ENCODE peak calls at places on chromosome 11, in four cellular contexts. One of them, this sample, is unnamed.

GRCh38 chr11:69173925-69174591 is 18.3 kb downstream of the SMIM38 start:
- DNase-seq in endothelial cell of umbilical vein: no peak
- DNase-seq in heart right ventricle: no peak
- DNase-seq in stomach: no peak
- DNase-seq in this sample: no peak

GRCh38 chr11:44286268-44286880 is 23.6 kb downstream of the ALX4 start:
- DNase-seq in stomach: peak
- DNase-seq in endothelial cell of umbilical vein: peak
- DNase-seq in heart right ventricle: peak
- DNase-seq in this sample: peak

GRCh38 chr11:18548001-18548400 is 21.3 kb upstream of the TSG101 start:
- DNase-seq in stomach: no peak
- DNase-seq in heart right ventricle: no peak
- DNase-seq in endothelial cell of umbilical vein: no peak
- DNase-seq in this sample: no peak

GRCh38 chr11:26527685-26528084 is 44.4 kb downstream of the MUC15 start:
- DNase-seq in endothelial cell of umbilical vein: no peak
- DNase-seq in heart right ventricle: no peak
- DNase-seq in stomach: no peak
- DNase-seq in this sample: no peak

GRCh38 chr11:61701298-61701993 is 21.3 kb downstream of the DAGLA start:
- DNase-seq in endothelial cell of umbilical vein: peak
- DNase-seq in heart right ventricle: no peak
- DNase-seq in stomach: no peak
- DNase-seq in this sample: peak

GRCh38 chr11:92702037-92702436 is 267.4 kb upstream of the MTNR1B start:
- DNase-seq in stomach: no peak
- DNase-seq in heart right ventricle: no peak
- DNase-seq in endothelial cell of umbilical vein: no peak
- DNase-seq in this sample: no peak

GRCh38 chr11:134140961-134141490 is 72.2 kb downstream of the JAM3 start:
- DNase-seq in stomach: no peak
- DNase-seq in heart right ventricle: no peak
- DNase-seq in endothelial cell of umbilical vein: no peak
- DNase-seq in this sample: no peak

GRCh38 chr11:31383116-31383515 is 13.5 kb downstream of the DNAJC24 start:
- DNase-seq in stomach: no peak
- DNase-seq in endothelial cell of umbilical vein: no peak
- DNase-seq in heart right ventricle: no peak
- DNase-seq in this sample: no peak

GRCh38 chr11:75525433-75526191 is at the start of gene GDPD5:
- DNase-seq in heart right ventricle: peak
- DNase-seq in endothelial cell of umbilical vein: peak
- DNase-seq in stomach: peak
- DNase-seq in this sample: peak

GRCh38 chr11:61505640-61506155 is 2.9 kb upstream of the LRRC10B start:
- DNase-seq in endothelial cell of umbilical vein: no peak
- DNase-seq in heart right ventricle: no peak
- DNase-seq in stomach: no peak
- DNase-seq in this sample: no peak

GRCh38 chr11:9802291-9802861 is 138.5 kb downstream of the SWAP70 start:
- DNase-seq in heart right ventricle: no peak
- DNase-seq in endothelial cell of umbilical vein: no peak
- DNase-seq in stomach: no peak
- DNase-seq in this sample: no peak

GRCh38 chr11:6817668-6818067 is 18.2 kb upstream of the OR6A2 start:
- DNase-seq in stomach: no peak
- DNase-seq in endothelial cell of umbilical vein: no peak
- DNase-seq in heart right ventricle: no peak
- DNase-seq in this sample: no peak

GRCh38 chr11:44290206-44290605 is 19.7 kb downstream of the ALX4 start:
- DNase-seq in stomach: no peak
- DNase-seq in heart right ventricle: no peak
- DNase-seq in endothelial cell of umbilical vein: no peak
- DNase-seq in this sample: no peak

GRCh38 chr11:37390566-37390965 is 792.5 kb upstream of the RAG2 start:
- DNase-seq in endothelial cell of umbilical vein: no peak
- DNase-seq in heart right ventricle: no peak
- DNase-seq in stomach: no peak
- DNase-seq in this sample: no peak

GRCh38 chr11:44754876-44755552 is 28.3 kb downstream of the TSPAN18 start:
- DNase-seq in stomach: no peak
- DNase-seq in endothelial cell of umbilical vein: no peak
- DNase-seq in heart right ventricle: no peak
- DNase-seq in this sample: no peak

GRCh38 chr11:695332-695605 is 247 bp upstream of the DEAF1 start:
- DNase-seq in endothelial cell of umbilical vein: no peak
- DNase-seq in stomach: no peak
- DNase-seq in heart right ventricle: no peak
- DNase-seq in this sample: no peak
- H3K27ac ChIP-seq in endothelial cell of umbilical vein: peak
- H3K27ac ChIP-seq in stomach: peak
- H3K27ac ChIP-seq in heart right ventricle: peak
- H3K27ac ChIP-seq in this sample: peak

GRCh38 chr11:40294343-40294723 is 1165.1 kb downstream of the LRRC4C start:
- DNase-seq in heart right ventricle: no peak
- DNase-seq in stomach: no peak
- DNase-seq in endothelial cell of umbilical vein: no peak
- DNase-seq in this sample: no peak
- TF ChIP-seq CTCF in heart right ventricle: no peak
- TF ChIP-seq CTCF in stomach: no peak
- TF ChIP-seq CTCF in endothelial cell of umbilical vein: no peak
- TF ChIP-seq CTCF in this sample: no peak

DNA sequence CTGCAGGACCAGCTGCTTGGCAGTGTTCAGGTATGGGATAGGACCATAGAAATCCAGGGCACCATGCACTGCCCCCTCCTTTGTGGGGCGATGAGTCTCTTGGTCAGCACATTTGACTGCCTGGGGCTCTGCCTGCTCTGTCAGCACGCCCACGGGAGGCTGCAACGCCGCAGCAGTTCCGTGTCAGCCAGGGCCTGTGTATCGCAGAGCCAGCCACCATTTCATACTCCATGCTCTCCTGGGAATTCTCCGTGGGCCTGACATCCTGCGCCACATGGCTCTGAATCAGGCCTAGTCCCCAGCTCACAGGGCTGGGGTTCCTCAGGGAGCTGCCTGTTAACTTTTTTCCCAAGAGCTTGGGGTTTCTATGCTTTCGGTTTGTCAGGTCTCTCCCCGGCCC is 16.9 kb upstream of the RELT start:
- DNase-seq in heart right ventricle: peak
- DNase-seq in stomach: no peak
- DNase-seq in endothelial cell of umbilical vein: no peak
- DNase-seq in this sample: peak
- H3K27ac ChIP-seq in heart right ventricle: peak
- H3K27ac ChIP-seq in stomach: peak
- H3K27ac ChIP-seq in endothelial cell of umbilical vein: no peak
- H3K27ac ChIP-seq in this sample: peak

GRCh38 chr11:120660024-120660565 is 148.5 kb downstream of the GRIK4 start:
- DNase-seq in stomach: peak
- DNase-seq in endothelial cell of umbilical vein: peak
- DNase-seq in heart right ventricle: no peak
- DNase-seq in this sample: no peak
- TF ChIP-seq CTCF in stomach: no peak
- TF ChIP-seq CTCF in endothelial cell of umbilical vein: peak
- TF ChIP-seq CTCF in heart right ventricle: peak
- TF ChIP-seq CTCF in this sample: peak

GRCh38 chr11:8756201-8756600 is 73.6 kb downstream of the RPL27A start:
- DNase-seq in heart right ventricle: no peak
- DNase-seq in endothelial cell of umbilical vein: no peak
- DNase-seq in stomach: no peak
- DNase-seq in this sample: no peak

GRCh38 chr11:8758619-8759169 is 76.1 kb downstream of the RPL27A start:
- DNase-seq in heart right ventricle: no peak
- DNase-seq in endothelial cell of umbilical vein: no peak
- DNase-seq in stomach: no peak
- DNase-seq in this sample: no peak

GRCh38 chr11:8759634-8760033 is 77.0 kb downstream of the RPL27A start:
- DNase-seq in endothelial cell of umbilical vein: no peak
- DNase-seq in stomach: peak
- DNase-seq in heart right ventricle: peak
- DNase-seq in this sample: peak

GRCh38 chr11:8757047-8757446 is 74.5 kb downstream of the RPL27A start:
- DNase-seq in heart right ventricle: no peak
- DNase-seq in endothelial cell of umbilical vein: no peak
- DNase-seq in stomach: no peak
- DNase-seq in this sample: no peak

DNA sequence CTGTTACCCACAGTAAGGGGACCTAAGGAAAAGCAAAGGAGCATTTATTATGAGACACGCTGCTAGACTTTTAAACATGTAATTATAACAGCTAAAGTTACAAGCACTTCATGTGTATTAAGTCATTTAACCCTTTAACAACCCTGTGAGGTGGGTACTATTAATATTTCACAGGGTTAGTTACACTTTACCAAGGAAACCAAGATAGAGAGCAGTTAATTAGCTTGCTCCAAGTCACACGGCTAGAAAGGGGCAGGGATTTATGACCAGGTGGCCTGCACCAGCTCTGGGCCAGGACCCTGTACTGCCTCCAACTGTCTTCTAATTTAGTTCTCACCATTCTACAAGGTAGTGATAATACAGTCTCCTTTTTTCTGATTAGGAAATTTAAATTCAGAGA is 74.9 kb downstream of the RPL27A start:
- DNase-seq in endothelial cell of umbilical vein: no peak
- DNase-seq in stomach: no peak
- DNase-seq in heart right ventricle: no peak
- DNase-seq in this sample: no peak
- H3K27ac ChIP-seq in endothelial cell of umbilical vein: no peak
- H3K27ac ChIP-seq in stomach: peak
- H3K27ac ChIP-seq in heart right ventricle: peak
- H3K27ac ChIP-seq in this sample: peak

GRCh38 chr11:77065878-77066228 is 918 bp upstream of the CAPN5 start:
- DNase-seq in endothelial cell of umbilical vein: no peak
- DNase-seq in heart right ventricle: no peak
- DNase-seq in stomach: no peak
- DNase-seq in this sample: peak
- TF ChIP-seq CTCF in endothelial cell of umbilical vein: no peak
- TF ChIP-seq CTCF in heart right ventricle: no peak
- TF ChIP-seq CTCF in stomach: no peak
- TF ChIP-seq CTCF in this sample: no peak